ENCODE peak calls at places on chromosome 16, in six cellular contexts. U, L, J, Q, P and B are unnamed samples.

GRCh38 chr16:60748366-60748765 is 1287.9 kb downstream of the CDH8 start:
- DNase-seq in U (no peak), P (no peak), J (no peak), Q (no peak), L (no peak), B (no peak)

GRCh38 chr16:67967183-67967955 is 1.1 kb downstream of the SLC12A4 start:
- DNase-seq in L (no peak), U (no peak), Q (no peak), J (no peak), P (no peak), B (no peak)

GRCh38 chr16:30839523-30840227 is 52.7 kb upstream of the ZNF629 start:
- DNase-seq in J (no peak), U (no peak), Q (no peak), P (no peak), L (no peak), B (no peak)

GRCh38 chr16:27980919-27981670 is 82.4 kb downstream of the GSG1L start:
- DNase-seq in J (no peak), L (no peak), P (no peak), Q (no peak), U (no peak), B (no peak)

GRCh38 chr16:24635900-24636610 is 93.4 kb upstream of the TNRC6A start:
- DNase-seq in L (no peak), J (no peak), P (no peak), Q (no peak), U (no peak), B (no peak)

GRCh38 chr16:30744146-30744545 is 4.1 kb upstream of the PHKG2 start:
- DNase-seq in L (no peak), P (no peak), J (no peak), U (no peak), Q (no peak), B (no peak)

GRCh38 chr16:11328172-11329079 is 16.8 kb upstream of the RMI2 start:
- DNase-seq in L (peak; percentile 97), J (no peak), P (peak; percentile 95), Q (peak; percentile 78), U (peak; percentile 62), B (no peak)

GRCh38 chr16:75271441-75272096 is 20.1 kb upstream of the BCAR1 start:
- DNase-seq in P (no peak), U (no peak), J (no peak), L (no peak), Q (no peak), B (no peak)

GRCh38 chr16:86868070-86868469 is 289.7 kb downstream of the FOXL1 start:
- DNase-seq in U (no peak), P (no peak), J (no peak), Q (no peak), L (no peak), B (no peak)

GRCh38 chr16:10708969-10709368 is 14.2 kb upstream of the TEKT5 start:
- DNase-seq in J (no peak), P (no peak), L (no peak), U (no peak), Q (no peak), B (no peak)

GRCh38 chr16:50035468-50035992 is 10.5 kb downstream of the CNEP1R1 start:
- DNase-seq in U (no peak), Q (no peak), P (no peak), J (no peak), L (no peak), B (peak; percentile 93)

GRCh38 chr16:23597003-23597756 is 1.1 kb upstream of the NDUFAB1 start:
- DNase-seq in U (peak; percentile 50), J (peak; percentile 74), L (peak; percentile 43), Q (peak; percentile 47), P (no peak), B (peak; percentile 71)

GRCh38 chr16:48250520-48251278 is 3.4 kb upstream of the ABCC11 start:
- DNase-seq in J (no peak), L (no peak), P (no peak), Q (no peak), U (no peak), B (no peak)

GRCh38 chr16:12067714-12068401 is 91.3 kb downstream of the SNX29 start:
- DNase-seq in P (no peak), Q (peak; percentile 72), J (peak; percentile 73), L (peak; percentile 66), U (peak; percentile 65), B (peak; percentile 84)

GRCh38 chr16:68128577-68129305 is 43.6 kb downstream of the NFATC3 start:
- DNase-seq in P (no peak), U (no peak), J (no peak), L (no peak), Q (no peak), B (peak; percentile 35)

GRCh38 chr16:5865231-5865630 is 767.6 kb upstream of the EEF2KMT start:
- DNase-seq in U (no peak), Q (no peak), P (no peak), J (no peak), L (no peak), B (no peak)

GRCh38 chr16:2508722-2509400 is 4.9 kb upstream of the ATP6V0C start:
- DNase-seq in J (no peak), L (no peak), Q (no peak), U (no peak), P (no peak), B (no peak)

GRCh38 chr16:27236635-27237228 is 31.8 kb downstream of the NSMCE1 start:
- DNase-seq in L (no peak), U (no peak), P (no peak), Q (no peak), J (no peak), B (no peak)

GRCh38 chr16:56898847-56899246 is 33.1 kb upstream of the HERPUD1 start:
- DNase-seq in L (no peak), Q (no peak), U (no peak), J (no peak), P (peak; percentile 77), B (no peak)

GRCh38 chr16:75264531-75264998 is 13.1 kb upstream of the BCAR1 start:
- DNase-seq in L (no peak), P (no peak), Q (no peak), U (no peak), J (no peak), B (no peak)

GRCh38 chr16:89729293-89729692 is 8.0 kb downstream of the ZNF276 start:
- DNase-seq in J (no peak), Q (no peak), L (no peak), U (no peak), P (no peak), B (no peak)

GRCh38 chr16:10907757-10908045 is 30.7 kb downstream of the CIITA start:
- DNase-seq in J (no peak), L (no peak), U (no peak), P (no peak), Q (no peak), B (no peak)

GRCh38 chr16:68111379-68111778 is 26.2 kb downstream of the NFATC3 start:
- DNase-seq in L (no peak), Q (no peak), U (no peak), J (no peak), P (no peak), B (no peak)

GRCh38 chr16:22008215-22009142 is 568 bp downstream of the MOSMO start:
- DNase-seq in J (no peak), U (no peak), Q (peak; percentile 72), L (no peak), P (no peak), B (no peak)

GRCh38 chr16:65319621-65320231 is 197.9 kb upstream of the CDH11 start:
- DNase-seq in J (no peak), L (no peak), P (no peak), U (no peak), Q (no peak), B (no peak)

GRCh38 chr16:50747206-50747956 is 5.5 kb downstream of the CYLD start:
- DNase-seq in L (no peak), P (peak; percentile 57), J (no peak), U (peak; percentile 15), Q (no peak), B (peak; percentile 46)

GRCh38 chr16:88815901-88816589 is 4.3 kb upstream of the APRT start:
- DNase-seq in P (no peak), L (no peak), Q (peak; percentile 91), J (no peak), U (no peak), B (peak; percentile 35)

GRCh38 chr16:68013440-68013839 is 2.3 kb downstream of the DPEP2NB start:
- DNase-seq in P (no peak), J (no peak), Q (no peak), U (no peak), L (no peak), B (no peak)

GRCh38 chr16:22194707-22195444 is 11.2 kb upstream of the EEF2K start:
- DNase-seq in L (no peak), U (no peak), Q (no peak), J (no peak), P (peak; percentile 49), B (no peak)

DNA sequence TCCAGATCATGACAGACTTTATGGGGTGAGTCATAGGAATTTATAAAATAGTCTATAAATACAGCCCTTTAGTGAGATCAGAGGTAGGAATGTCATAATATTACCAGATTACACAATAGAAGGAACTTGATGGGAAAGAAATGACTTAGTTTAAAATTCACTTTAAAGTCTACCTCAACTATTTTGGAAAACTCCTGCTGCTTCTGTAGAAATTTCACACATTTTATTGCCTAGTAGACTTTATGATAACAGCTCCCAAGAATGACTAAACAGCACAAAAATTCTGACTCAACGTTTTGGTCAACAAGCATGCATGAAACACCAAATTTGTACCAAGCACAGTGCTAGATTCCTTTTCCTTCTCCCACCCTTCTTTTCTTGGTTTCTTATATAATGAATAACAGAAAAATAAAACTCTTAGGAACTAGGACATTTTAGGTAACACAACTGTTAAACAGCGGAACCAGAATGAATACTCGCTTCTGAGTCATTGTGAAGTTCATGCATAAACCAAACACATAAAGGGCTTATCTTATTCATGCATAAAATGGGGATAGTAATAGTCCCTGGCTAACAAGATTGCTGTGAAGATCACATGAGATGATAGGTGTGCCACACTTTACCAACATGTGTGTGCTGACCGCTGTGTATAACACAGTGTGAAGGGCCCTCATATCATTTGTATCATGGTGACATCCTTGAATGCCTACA is 243.9 kb downstream of the CDH8 start:
- DNase-seq in P (no peak), L (no peak), Q (no peak), J (no peak), U (no peak), B (no peak)
- TF ChIP-seq ZNF274 in P (no peak), L (no peak), Q (no peak), J (no peak), U (no peak), B (no peak)

DNA sequence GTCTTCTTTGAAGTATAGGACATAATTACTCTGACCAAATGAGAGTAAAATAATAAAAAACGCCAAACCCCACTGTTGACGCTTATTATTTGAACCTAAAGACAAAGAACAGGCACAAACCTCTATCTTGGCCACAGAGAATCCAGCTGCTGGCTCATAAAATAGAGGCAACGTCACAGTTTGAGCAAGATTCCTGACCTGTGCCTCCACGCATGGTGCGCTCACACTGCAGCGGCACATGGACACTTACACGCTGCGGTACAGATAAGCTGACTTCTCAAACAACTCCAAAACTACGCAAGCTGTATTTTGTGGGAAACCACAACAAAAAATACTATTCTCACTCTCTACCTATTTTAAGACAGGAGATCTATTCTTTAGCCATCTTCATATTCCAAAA is 38.8 kb upstream of the TRAP1 start:
- DNase-seq in Q (no peak), U (no peak), L (no peak), P (no peak), J (no peak), B (no peak)
- TF ChIP-seq ZNF274 in Q (no peak), U (no peak), L (no peak), P (no peak), J (no peak), B (no peak)

GRCh38 chr16:85240982-85241924 is 129.0 kb upstream of the CIBAR2 start:
- DNase-seq in U (no peak), J (no peak), P (no peak), L (no peak), Q (no peak), B (no peak)
- TF ChIP-seq ZNF274 in U (no peak), J (no peak), P (no peak), L (no peak), Q (no peak), B (no peak)

GRCh38 chr16:52497067-52497816 is 49.7 kb downstream of the TOX3 start:
- DNase-seq in Q (no peak), L (no peak), U (no peak), J (no peak), P (no peak), B (peak; percentile 71)
- TF ChIP-seq ZNF274 in Q (no peak), L (no peak), U (no peak), J (no peak), P (no peak), B (no peak)